ENCODE peak calls at places on chromosomes 4 and X, in seven cellular contexts. One of them, this sample, is unnamed. For H3K4me1, the result is how much of the 10 kb centered on the place peaks cover.

GRCh38 chr4:6076391-6076790 is 58.2 kb upstream of the C4orf50 start:
- DNase-seq in H9: no peak
- DNase-seq in mesendoderm: peak
- DNase-seq in H1: no peak
- DNase-seq in neuronal stem cell: no peak
- DNase-seq in mesenchymal stem cell: no peak
- DNase-seq in IMR-90: no peak
- DNase-seq in this sample: no peak

GRCh38 chr4:88796545-88796944 is 98.9 kb upstream of the NAP1L5 start:
- DNase-seq in H9: no peak
- DNase-seq in neuronal stem cell: no peak
- DNase-seq in H1: no peak
- DNase-seq in mesenchymal stem cell: no peak
- DNase-seq in IMR-90: no peak
- DNase-seq in mesendoderm: no peak
- DNase-seq in this sample: no peak

GRCh38 chr4:69858683-69859082 is 1.3 kb downstream of the SULT1E1 start:
- DNase-seq in mesendoderm: no peak
- DNase-seq in mesenchymal stem cell: peak
- DNase-seq in neuronal stem cell: no peak
- DNase-seq in H9: no peak
- DNase-seq in IMR-90: no peak
- DNase-seq in H1: no peak
- DNase-seq in this sample: no peak

GRCh38 chrX:66632986-66633385 is 5.9 kb downstream of the EDA2R start:
- DNase-seq in H1: no peak
- DNase-seq in mesenchymal stem cell: no peak
- DNase-seq in mesendoderm: no peak
- DNase-seq in IMR-90: peak
- DNase-seq in neuronal stem cell: no peak
- DNase-seq in H9: no peak
- DNase-seq in this sample: no peak

GRCh38 chr4:81523672-81524436 is 52.1 kb upstream of the RASGEF1B start:
- DNase-seq in mesenchymal stem cell: no peak
- DNase-seq in mesendoderm: no peak
- DNase-seq in H1: no peak
- DNase-seq in neuronal stem cell: peak
- DNase-seq in IMR-90: no peak
- DNase-seq in H9: no peak
- DNase-seq in this sample: no peak

GRCh38 chr4:18689308-18689915 is 667.9 kb upstream of the LCORL start:
- DNase-seq in neuronal stem cell: peak
- DNase-seq in mesenchymal stem cell: peak
- DNase-seq in H9: peak
- DNase-seq in H1: peak
- DNase-seq in mesendoderm: peak
- DNase-seq in IMR-90: peak
- DNase-seq in this sample: peak

GRCh38 chr4:187617117-187617516 is 378.5 kb upstream of the ZFP42 start:
- DNase-seq in IMR-90: peak
- DNase-seq in H9: no peak
- DNase-seq in mesendoderm: peak
- DNase-seq in neuronal stem cell: no peak
- DNase-seq in mesenchymal stem cell: no peak
- DNase-seq in H1: no peak
- DNase-seq in this sample: no peak

GRCh38 chrX:130772313-130773140 is 130.5 kb downstream of the ENOX2 start:
- DNase-seq in IMR-90: peak
- DNase-seq in mesendoderm: peak
- DNase-seq in neuronal stem cell: no peak
- DNase-seq in H1: no peak
- DNase-seq in H9: no peak
- DNase-seq in mesenchymal stem cell: peak
- DNase-seq in this sample: peak

GRCh38 chr4:2075987-2076907 is 17.1 kb downstream of the NAT8L start:
- DNase-seq in IMR-90: no peak
- DNase-seq in H1: peak
- DNase-seq in mesendoderm: no peak
- DNase-seq in neuronal stem cell: no peak
- DNase-seq in H9: peak
- DNase-seq in mesenchymal stem cell: no peak
- DNase-seq in this sample: no peak

GRCh38 chr4:3332498-3332897 is 39.7 kb downstream of the RGS12 start:
- DNase-seq in H9: no peak
- DNase-seq in neuronal stem cell: no peak
- DNase-seq in mesendoderm: no peak
- DNase-seq in H1: no peak
- DNase-seq in mesenchymal stem cell: no peak
- DNase-seq in IMR-90: no peak
- DNase-seq in this sample: no peak

GRCh38 chr4:159308571-159309340 is 205.9 kb downstream of the RAPGEF2 start:
- DNase-seq in mesendoderm: peak
- DNase-seq in IMR-90: peak
- DNase-seq in neuronal stem cell: peak
- DNase-seq in H1: no peak
- DNase-seq in H9: no peak
- DNase-seq in mesenchymal stem cell: peak
- DNase-seq in this sample: no peak

GRCh38 chrX:19585370-19586082 is 70.2 kb upstream of the MAP3K15 start:
- DNase-seq in H9: no peak
- DNase-seq in mesendoderm: peak
- DNase-seq in neuronal stem cell: no peak
- DNase-seq in H1: no peak
- DNase-seq in IMR-90: no peak
- DNase-seq in mesenchymal stem cell: no peak
- DNase-seq in this sample: peak

GRCh38 chr4:183765121-183765990 is 106.3 kb downstream of the TRAPPC11 start:
- DNase-seq in neuronal stem cell: no peak
- DNase-seq in mesendoderm: no peak
- DNase-seq in H9: no peak
- DNase-seq in IMR-90: no peak
- DNase-seq in mesenchymal stem cell: no peak
- DNase-seq in H1: no peak
- DNase-seq in this sample: peak

GRCh38 chrX:80808160-80808735 is 1.4 kb downstream of the BRWD3 start:
- DNase-seq in H9: peak
- DNase-seq in mesenchymal stem cell: peak
- DNase-seq in mesendoderm: peak
- DNase-seq in IMR-90: peak
- DNase-seq in H1: peak
- DNase-seq in neuronal stem cell: peak
- DNase-seq in this sample: peak

GRCh38 chr4:99166544-99166943 is 22.4 kb upstream of the ADH4 start:
- DNase-seq in H9: no peak
- DNase-seq in IMR-90: no peak
- DNase-seq in neuronal stem cell: no peak
- DNase-seq in H1: no peak
- DNase-seq in mesendoderm: no peak
- DNase-seq in mesenchymal stem cell: no peak
- DNase-seq in this sample: no peak
- H3K23ac ChIP-seq in H9: no peak
- H3K23ac ChIP-seq in IMR-90: no peak
- H3K23ac ChIP-seq in neuronal stem cell: no peak
- H3K23ac ChIP-seq in H1: no peak
- H3K23ac ChIP-seq in mesendoderm: no peak
- H3K23ac ChIP-seq in mesenchymal stem cell: no peak
- H3K23ac ChIP-seq in this sample: no peak

GRCh38 chr4:13700196-13701140 is 72.9 kb upstream of the BOD1L1 start:
- DNase-seq in mesenchymal stem cell: no peak
- DNase-seq in neuronal stem cell: no peak
- DNase-seq in H9: no peak
- DNase-seq in IMR-90: peak
- DNase-seq in mesendoderm: no peak
- DNase-seq in H1: no peak
- DNase-seq in this sample: no peak
- H3K27ac ChIP-seq in mesenchymal stem cell: peak
- H3K27ac ChIP-seq in neuronal stem cell: no peak
- H3K27ac ChIP-seq in H9: no peak
- H3K27ac ChIP-seq in IMR-90: peak
- H3K27ac ChIP-seq in mesendoderm: no peak
- H3K27ac ChIP-seq in H1: no peak
- H3K27ac ChIP-seq in this sample: no peak

DNA sequence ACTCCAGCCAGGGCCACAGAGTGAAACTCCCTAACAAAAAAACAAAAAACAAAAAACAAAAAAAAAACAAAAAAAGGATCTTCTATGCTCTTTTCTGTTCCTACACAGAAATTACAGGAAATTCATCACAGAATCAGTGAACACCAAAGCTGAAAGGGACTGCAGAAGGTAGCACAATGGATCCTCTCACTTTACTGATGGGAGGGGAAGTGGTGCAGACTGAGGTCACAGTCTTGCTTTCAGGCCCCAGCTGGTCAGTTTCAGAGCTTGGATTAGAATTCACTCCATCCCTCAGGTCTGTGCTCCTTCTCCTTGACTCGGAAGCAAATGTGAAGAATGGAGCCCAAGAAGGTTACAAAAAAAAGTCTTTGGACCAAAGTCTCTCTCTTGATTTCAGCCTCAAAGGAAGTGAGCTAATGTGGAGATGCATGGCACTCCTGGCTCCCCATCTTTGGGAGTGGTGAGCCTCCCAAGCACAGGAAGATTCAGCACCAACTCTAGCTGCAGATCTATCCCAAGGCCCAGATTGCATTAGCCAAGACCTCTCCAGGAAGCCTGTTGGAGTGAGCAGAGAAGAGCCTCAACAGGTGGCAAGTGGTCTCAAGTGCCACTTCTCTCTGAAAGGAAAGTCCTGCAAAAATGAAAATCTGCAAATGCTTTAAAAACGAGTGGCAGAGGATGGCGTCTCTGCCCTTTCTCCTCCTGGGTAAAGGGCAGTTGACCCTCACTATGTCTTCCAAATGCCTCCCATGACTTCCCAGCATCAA is 176.0 kb downstream of the MAML3 start:
- DNase-seq in mesendoderm: no peak
- DNase-seq in H1: no peak
- DNase-seq in mesenchymal stem cell: no peak
- DNase-seq in H9: no peak
- DNase-seq in neuronal stem cell: no peak
- DNase-seq in IMR-90: no peak
- DNase-seq in this sample: no peak
- H3K4me1 ChIP-seq in mesendoderm: under half
- H3K4me1 ChIP-seq in H1: under half
- H3K4me1 ChIP-seq in mesenchymal stem cell: under half
- H3K4me1 ChIP-seq in H9: under half
- H3K4me1 ChIP-seq in neuronal stem cell: under half
- H3K4me1 ChIP-seq in IMR-90: under half
- H3K4me1 ChIP-seq in this sample: under half

GRCh38 chr4:142360657-142361056 is 485.4 kb downstream of the INPP4B start:
- DNase-seq in mesendoderm: no peak
- DNase-seq in mesenchymal stem cell: no peak
- DNase-seq in neuronal stem cell: no peak
- DNase-seq in H9: no peak
- DNase-seq in H1: no peak
- DNase-seq in IMR-90: no peak
- DNase-seq in this sample: no peak
- H3K23ac ChIP-seq in mesendoderm: no peak
- H3K23ac ChIP-seq in mesenchymal stem cell: no peak
- H3K23ac ChIP-seq in neuronal stem cell: no peak
- H3K23ac ChIP-seq in H9: no peak
- H3K23ac ChIP-seq in H1: no peak
- H3K23ac ChIP-seq in IMR-90: no peak
- H3K23ac ChIP-seq in this sample: no peak

GRCh38 chr4:85603437-85604336 is 128.7 kb downstream of the ARHGAP24 start:
- DNase-seq in mesendoderm: no peak
- DNase-seq in H9: no peak
- DNase-seq in H1: no peak
- DNase-seq in IMR-90: no peak
- DNase-seq in mesenchymal stem cell: peak
- DNase-seq in neuronal stem cell: no peak
- DNase-seq in this sample: peak
- H3K27ac ChIP-seq in mesendoderm: no peak
- H3K27ac ChIP-seq in H9: no peak
- H3K27ac ChIP-seq in H1: no peak
- H3K27ac ChIP-seq in IMR-90: no peak
- H3K27ac ChIP-seq in mesenchymal stem cell: no peak
- H3K27ac ChIP-seq in neuronal stem cell: no peak
- H3K27ac ChIP-seq in this sample: no peak